ENCODE peak calls at places on chromosome 19, in nine cellular contexts. I is left ventricle myocardium inferior; K is SK-N-MC; Z is activated naive CD4-positive, alpha-beta T cell; C is fibroblast of pulmonary artery; Q is COR-L47; W is amniotic stem cell; Y is NCI-H460; G is NCI-H187 treated with DMSO at 0.1 percent for 48 hours. U is an unnamed sample.

GRCh38 chr19:33795370-33796163 is 1.1 kb upstream of the KCTD15 start:
- DNase-seq in I (peak), K (peak), Z (peak), C (peak), Q (peak), W (peak), Y (peak), G (no peak), U (peak)

GRCh38 chr19:805161-805561 is 7.9 kb downstream of the PTBP1 start:
- DNase-seq in I (no peak), K (no peak), Z (peak), C (no peak), Q (no peak), W (no peak), Y (no peak), G (no peak), U (no peak)

GRCh38 chr19:16877581-16877980 is 11.2 kb upstream of the F2RL3 start:
- DNase-seq in I (no peak), K (no peak), Z (no peak), C (no peak), Q (no peak), W (no peak), Y (no peak), G (no peak), U (peak)

GRCh38 chr19:48476176-48476575 is 7.0 kb downstream of the CYTH2 start:
- DNase-seq in I (no peak), K (no peak), Z (no peak), C (no peak), Q (no peak), W (no peak), Y (no peak), G (no peak), U (no peak)

GRCh38 chr19:10043286-10043927 is 30.1 kb downstream of the RDH8 start:
- DNase-seq in I (no peak), K (no peak), Z (no peak), C (peak), Q (no peak), W (no peak), Y (no peak), G (no peak), U (peak)

GRCh38 chr19:36771275-36772231 is 1.1 kb downstream of the ZNF850 start:
- DNase-seq in I (peak), K (no peak), Z (no peak), C (peak), Q (peak), W (peak), Y (no peak), G (no peak), U (peak)

GRCh38 chr19:12790628-12791344 is 500 bp upstream of the JUNB start:
- DNase-seq in I (no peak), K (no peak), Z (no peak), C (no peak), Q (no peak), W (no peak), Y (no peak), G (no peak), U (no peak)

GRCh38 chr19:7871280-7871529 is 3.0 kb downstream of the PRR36 start:
- DNase-seq in I (no peak), K (no peak), Z (no peak), C (no peak), Q (no peak), W (no peak), Y (no peak), G (no peak), U (no peak)

GRCh38 chr19:57818378-57818777 is 3.7 kb upstream of the ZNF552 start:
- DNase-seq in I (no peak), K (no peak), Z (no peak), C (no peak), Q (no peak), W (no peak), Y (no peak), G (no peak), U (no peak)

GRCh38 chr19:43432866-43433673 is 18.4 kb downstream of the TEX101 start:
- DNase-seq in I (peak), K (no peak), Z (peak), C (peak), Q (peak), W (peak), Y (peak), G (no peak), U (peak)

GRCh38 chr19:46297700-46298476 is 1.0 kb downstream of the HIF3A start:
- DNase-seq in I (peak), K (no peak), Z (no peak), C (peak), Q (no peak), W (no peak), Y (no peak), G (no peak), U (no peak)

GRCh38 chr19:19121371-19121770 is 16.9 kb downstream of the TMEM161A start:
- DNase-seq in I (no peak), K (no peak), Z (no peak), C (no peak), Q (no peak), W (no peak), Y (no peak), G (no peak), U (no peak)

GRCh38 chr19:3188627-3189596 is 3.2 kb downstream of the NCLN start:
- DNase-seq in I (no peak), K (no peak), Z (no peak), C (no peak), Q (no peak), W (no peak), Y (no peak), G (no peak), U (no peak)

GRCh38 chr19:50818859-50819472 is 4.6 kb downstream of the KLK1 start:
- DNase-seq in I (no peak), K (no peak), Z (no peak), C (no peak), Q (no peak), W (no peak), Y (no peak), G (no peak), U (no peak)

GRCh38 chr19:5338661-5339469 is 1.7 kb downstream of the PTPRS start:
- DNase-seq in I (no peak), K (no peak), Z (no peak), C (no peak), Q (peak), W (no peak), Y (no peak), G (no peak), U (no peak)

GRCh38 chr19:7925171-7925837 is 631 bp downstream of the CTXN1 start:
- DNase-seq in I (peak), K (no peak), Z (peak), C (peak), Q (peak), W (peak), Y (peak), G (no peak), U (peak)

GRCh38 chr19:4368128-4368820 is 24.9 kb downstream of the MPND start:
- DNase-seq in I (no peak), K (no peak), Z (no peak), C (peak), Q (no peak), W (no peak), Y (no peak), G (no peak), U (peak)

GRCh38 chr19:35135389-35135909 is 590 bp upstream of the LGI4 start:
- DNase-seq in I (peak), K (no peak), Z (peak), C (peak), Q (peak), W (peak), Y (peak), G (no peak), U (peak)

GRCh38 chr19:54439174-54439851 is 9.7 kb upstream of the LENG8 start:
- DNase-seq in I (no peak), K (no peak), Z (no peak), C (peak), Q (no peak), W (no peak), Y (no peak), G (no peak), U (peak)

GRCh38 chr19:58304255-58304654 is 922 bp upstream of the ERVK3-1 start:
- DNase-seq in I (no peak), K (no peak), Z (no peak), C (no peak), Q (no peak), W (no peak), Y (no peak), G (no peak), U (no peak)

GRCh38 chr19:15378529-15379082 is 981 bp downstream of the AKAP8 start:
- DNase-seq in I (peak), K (no peak), Z (peak), C (peak), Q (peak), W (peak), Y (no peak), G (no peak), U (peak)

GRCh38 chr19:16801599-16801998 is 27.6 kb upstream of the SIN3B start:
- DNase-seq in I (no peak), K (no peak), Z (no peak), C (peak), Q (no peak), W (no peak), Y (no peak), G (no peak), U (peak)

GRCh38 chr19:15455996-15456395 is 6.2 kb upstream of the WIZ start:
- DNase-seq in I (no peak), K (no peak), Z (no peak), C (no peak), Q (no peak), W (no peak), Y (no peak), G (no peak), U (no peak)

GRCh38 chr19:3458229-3458555 is 22.1 kb downstream of the SMIM24 start:
- DNase-seq in I (no peak), K (no peak), Z (no peak), C (no peak), Q (no peak), W (no peak), Y (no peak), G (no peak), U (peak)

GRCh38 chr19:12786149-12786870 is 5.0 kb upstream of the JUNB start:
- DNase-seq in I (peak), K (no peak), Z (no peak), C (no peak), Q (no peak), W (no peak), Y (no peak), G (no peak), U (no peak)

GRCh38 chr19:6417713-6418561 is 6.7 kb downstream of the KHSRP start:
- DNase-seq in I (no peak), K (no peak), Z (no peak), C (peak), Q (no peak), W (no peak), Y (peak), G (no peak), U (peak)

GRCh38 chr19:52248256-52248655 is 21.1 kb upstream of the ZNF766 start:
- DNase-seq in I (peak), K (no peak), Z (peak), C (peak), Q (peak), W (peak), Y (no peak), G (no peak), U (peak)

GRCh38 chr19:17255150-17255621 is 9.4 kb downstream of the USHBP1 start:
- DNase-seq in I (no peak), K (no peak), Z (no peak), C (no peak), Q (no peak), W (no peak), Y (no peak), G (no peak), U (no peak)

GRCh38 chr19:3441089-3441985 is 39.0 kb downstream of the SMIM24 start:
- DNase-seq in I (no peak), K (no peak), Z (no peak), C (no peak), Q (no peak), W (no peak), Y (no peak), G (no peak), U (no peak)

GRCh38 chr19:53374743-53375142 is 9.2 kb downstream of the ZNF525 start:
- DNase-seq in I (no peak), K (no peak), Z (no peak), C (no peak), Q (no peak), W (no peak), Y (no peak), G (no peak), U (no peak)

GRCh38 chr19:13428352-13428751 is 77.9 kb downstream of the CACNA1A start:
- DNase-seq in I (no peak), K (no peak), Z (no peak), C (peak), Q (no peak), W (no peak), Y (no peak), G (no peak), U (peak)

GRCh38 chr19:42206871-42207755 is 10.4 kb downstream of the DEDD2 start:
- DNase-seq in I (no peak), K (no peak), Z (no peak), C (no peak), Q (no peak), W (no peak), Y (no peak), G (no peak), U (no peak)